ENCODE peak calls at places on chromosomes 12 and 14, in four cellular contexts. Q, W, Y and B are unnamed samples.

GRCh38 chr14:66224492-66225178 is 261.5 kb upstream of the CCDC196 start:
- DNase-seq in Q (no peak), W (no peak), Y (no peak), B (no peak)

GRCh38 chr12:102095677-102096263 is 24.1 kb downstream of the NUP37 start:
- DNase-seq in Q (no peak), W (no peak), Y (no peak), B (no peak)

GRCh38 chr14:53356361-53357150 is 203.4 kb upstream of the DDHD1 start:
- DNase-seq in Q (no peak), W (no peak), Y (no peak), B (no peak)

GRCh38 chr12:103130564-103130963 is 173.1 kb downstream of the ASCL1 start:
- DNase-seq in Q (no peak), W (no peak), Y (no peak), B (no peak)

GRCh38 chr12:85683051-85683450 is 153.2 kb downstream of the RASSF9 start:
- DNase-seq in Q (no peak), W (no peak), Y (no peak), B (no peak)

GRCh38 chr12:28535216-28535615 is 345.0 kb downstream of the CCDC91 start:
- DNase-seq in Q (no peak), W (no peak), Y (no peak), B (no peak)

GRCh38 chr14:95892142-95892541 is 15.5 kb downstream of the TUNAR start:
- DNase-seq in Q (no peak), W (no peak), Y (no peak), B (no peak)

GRCh38 chr14:97634786-97635185 is 837.6 kb downstream of the VRK1 start:
- DNase-seq in Q (no peak), W (no peak), Y (no peak), B (no peak)

GRCh38 chr12:132257955-132258490 is 71.4 kb downstream of the GALNT9 start:
- DNase-seq in Q (no peak), W (no peak), Y (no peak), B (no peak)

GRCh38 chr12:51721281-51721940 is 127.1 kb downstream of the FIGNL2 start:
- DNase-seq in Q (peak; percentile 54), W (peak; percentile 75), Y (no peak), B (no peak)

GRCh38 chr14:98345186-98345585 is 926.8 kb downstream of the BCL11B start:
- DNase-seq in Q (no peak), W (no peak), Y (no peak), B (no peak)

GRCh38 chr14:67269338-67270060 is 28.3 kb downstream of the PALS1 start:
- DNase-seq in Q (no peak), W (no peak), Y (no peak), B (no peak)

GRCh38 chr14:34220921-34221320 is 241.1 kb downstream of the SPTSSA start:
- DNase-seq in Q (no peak), W (no peak), Y (no peak), B (no peak)